ENCODE peak calls at places on chromosomes 12 and 14, in seven cellular contexts. T is adrenal gland, J is stomach, Z is endothelial cell of umbilical vein, F is H1, I is IMR-90, G is gastrocnemius medialis. S is an unnamed sample. For H3K36me3 and H3K4me1, the result is how much of the 10 kb centered on the place peaks cover.

GRCh38 chr14:70641548-70642312 is at the start of gene TTC9:
- DNase-seq in I (no peak), Z (no peak), T (no peak), J (peak), F (peak), G (peak), S (no peak)

GRCh38 chr14:67710209-67710608 is 8.5 kb downstream of the RDH12 start:
- DNase-seq in F (no peak), T (no peak), I (no peak), J (no peak), Z (no peak), G (no peak), S (no peak)

GRCh38 chr12:4276524-4277204 is 3.1 kb downstream of the CCND2 start:
- DNase-seq in G (peak), T (peak), F (peak), J (peak), Z (peak), I (peak), S (no peak)

GRCh38 chr12:24884911-24885310 is 64.0 kb downstream of the BCAT1 start:
- DNase-seq in Z (no peak), F (no peak), J (no peak), T (no peak), I (no peak), G (no peak), S (no peak)

GRCh38 chr14:63186453-63186852 is 17.8 kb upstream of the RHOJ start:
- DNase-seq in Z (peak), I (peak), J (no peak), G (no peak), T (no peak), F (no peak), S (no peak)

GRCh38 chr12:81874166-81874565 is 115.0 kb upstream of the PPFIA2 start:
- DNase-seq in Z (no peak), F (no peak), J (no peak), T (no peak), I (no peak), G (no peak), S (no peak)

GRCh38 chr14:105919458-105920150 is 393.2 kb downstream of the TMEM121 start:
- DNase-seq in J (no peak), F (no peak), G (no peak), Z (no peak), I (no peak), T (no peak), S (no peak)

GRCh38 chr12:14769837-14770494 is 33.3 kb downstream of the WBP11 start:
- DNase-seq in J (peak), T (peak), F (peak), Z (peak), I (peak), G (peak), S (peak)

GRCh38 chr12:92486443-92487137 is 216.2 kb upstream of the PLEKHG7 start:
- DNase-seq in J (no peak), I (peak), T (no peak), F (no peak), Z (no peak), G (no peak), S (no peak)

GRCh38 chr12:50569876-50570275 is 65.1 kb downstream of the DIP2B start:
- DNase-seq in G (no peak), Z (no peak), I (peak), J (no peak), T (no peak), F (no peak), S (no peak)

GRCh38 chr14:33836203-33836894 is 114.5 kb downstream of the EGLN3 start:
- DNase-seq in G (no peak), I (no peak), T (no peak), Z (no peak), F (no peak), J (no peak), S (no peak)

GRCh38 chr12:118589162-118589561 is 212.8 kb downstream of the SUDS3 start:
- DNase-seq in Z (no peak), T (no peak), J (no peak), F (no peak), G (no peak), I (no peak), S (no peak)

GRCh38 chr12:50981319-50982239 is 29.2 kb downstream of the HIGD1C start:
- DNase-seq in I (no peak), Z (no peak), F (no peak), T (no peak), G (no peak), J (no peak), S (no peak)

GRCh38 chr12:84043355-84043754 is 869.2 kb downstream of the SLC6A15 start:
- DNase-seq in G (no peak), I (no peak), J (no peak), Z (no peak), F (no peak), T (no peak), S (no peak)

GRCh38 chr12:69985656-69986055 is 160.6 kb downstream of the MYRFL start:
- DNase-seq in I (no peak), F (peak), T (no peak), J (no peak), Z (no peak), G (no peak), S (no peak)

GRCh38 chr14:91117960-91118359 is 4.1 kb downstream of the DGLUCY start:
- DNase-seq in I (no peak), T (no peak), G (no peak), J (no peak), F (no peak), Z (no peak), S (no peak)

GRCh38 chr12:52210186-52210924 is 18.5 kb upstream of the KRT80 start:
- DNase-seq in G (peak), Z (no peak), F (no peak), J (no peak), T (peak), I (peak), S (no peak)

GRCh38 chr12:45737638-45738037 is 8.1 kb downstream of the ARID2 start:
- DNase-seq in Z (no peak), I (no peak), T (no peak), J (no peak), F (no peak), G (no peak), S (no peak)

GRCh38 chr14:33925209-33925608 is 25.7 kb downstream of the EGLN3 start:
- DNase-seq in T (no peak), G (no peak), I (no peak), F (no peak), Z (no peak), J (no peak), S (no peak)

GRCh38 chr12:127282786-127283565 is 984.0 kb upstream of the TMEM132C start:
- DNase-seq in T (no peak), I (no peak), Z (no peak), J (no peak), G (no peak), F (no peak), S (no peak)

GRCh38 chr14:93105362-93105761 is 10.4 kb downstream of the ITPK1 start:
- DNase-seq in F (no peak), T (peak), G (peak), I (peak), J (peak), Z (no peak), S (no peak)

GRCh38 chr12:94710933-94711332 is 60.6 kb upstream of the TMCC3 start:
- DNase-seq in Z (peak), I (peak), J (no peak), G (no peak), F (no peak), T (peak), S (no peak)

GRCh38 chr14:105529506-105530445 is 3.4 kb downstream of the TMEM121 start:
- DNase-seq in F (no peak), T (peak), J (peak), G (no peak), Z (no peak), I (no peak), S (no peak)

GRCh38 chr14:50038398-50039119 is 77.8 kb downstream of the VCPKMT start:
- DNase-seq in G (peak), Z (no peak), I (peak), F (no peak), T (peak), J (no peak), S (no peak)

GRCh38 chr14:56195727-56196126 is 77.5 kb downstream of the PELI2 start:
- DNase-seq in J (no peak), F (no peak), Z (peak), T (no peak), I (peak), G (peak), S (no peak)

GRCh38 chr14:94051115-94051514 is 25.0 kb downstream of the OTUB2 start:
- DNase-seq in Z (peak), J (peak), I (peak), F (no peak), T (peak), G (no peak), S (no peak)

GRCh38 chr12:113676117-113676516 is 204.4 kb upstream of the LHX5 start:
- DNase-seq in I (no peak), Z (no peak), F (no peak), T (no peak), J (no peak), G (no peak), S (no peak)

GRCh38 chr12:14454098-14454907 is 88.8 kb downstream of the ATF7IP start:
- DNase-seq in I (peak), F (no peak), T (no peak), J (no peak), G (no peak), Z (peak), S (no peak)

GRCh38 chr12:65825573-65826512 is 1.6 kb downstream of the HMGA2 start:
- DNase-seq in T (peak), Z (peak), J (peak), I (peak), G (no peak), F (peak), S (no peak)

GRCh38 chr12:131056626-131057025 is 102.9 kb downstream of the ADGRD1 start:
- DNase-seq in I (no peak), Z (no peak), F (no peak), T (no peak), G (no peak), J (no peak), S (no peak)

GRCh38 chr12:20150835-20151234 is 217.5 kb upstream of the PDE3A start:
- DNase-seq in Z (peak), F (no peak), G (no peak), T (no peak), J (no peak), I (no peak), S (no peak)

GRCh38 chr12:15726029-15726756 is 63.0 kb downstream of the EPS8 start:
- DNase-seq in F (no peak), I (no peak), G (no peak), Z (no peak), T (no peak), J (no peak), S (no peak)

GRCh38 chr12:71092290-71092689 is 65.5 kb downstream of the TSPAN8 start:
- DNase-seq in I (peak), G (no peak), T (no peak), J (no peak), Z (no peak), F (no peak), S (no peak)

GRCh38 chr12:131097247-131098177 is 143.8 kb downstream of the ADGRD1 start:
- DNase-seq in J (no peak), F (no peak), Z (no peak), G (no peak), I (no peak), T (no peak), S (no peak)

GRCh38 chr12:131608740-131609665 is 101.9 kb upstream of the SFSWAP start:
- DNase-seq in F (peak), J (peak), T (peak), G (peak), I (peak), Z (peak), S (no peak)

GRCh38 chr14:92686763-92687427 is 61.5 kb downstream of the LGMN start:
- DNase-seq in Z (peak), J (peak), I (peak), F (peak), G (no peak), T (peak), S (no peak)

DNA sequence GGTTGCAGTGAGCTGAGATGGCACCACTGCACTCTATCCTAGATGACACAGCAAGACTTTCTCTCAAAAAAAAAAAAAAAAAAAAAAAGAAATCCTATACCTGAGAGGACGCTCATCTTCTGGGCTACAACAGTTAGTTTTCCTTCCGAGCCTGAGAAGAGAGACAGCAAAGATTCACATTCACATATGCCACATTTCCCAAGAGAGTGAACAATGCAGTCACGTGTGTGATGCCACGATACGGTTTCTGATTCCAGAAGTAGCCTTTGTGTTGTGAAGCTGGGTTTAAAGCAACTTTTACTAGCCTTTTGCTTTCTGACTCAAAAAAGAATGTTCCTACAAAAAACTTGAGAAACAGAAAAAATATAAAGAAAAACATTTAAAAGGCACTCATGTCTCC is 19.5 kb downstream of the GCN1 start:
- DNase-seq in G (no peak), I (no peak), T (no peak), F (no peak), Z (no peak), J (no peak), S (no peak)
- H3K36me3 ChIP-seq in G (half or more), I (half or more), T (half or more), F (under half), Z (under half), J (half or more), S (half or more)

GRCh38 chr12:128790221-128790620 is 33.5 kb downstream of the SLC15A4 start:
- DNase-seq in I (no peak), G (no peak), T (no peak), F (no peak), Z (no peak), J (no peak), S (no peak)
- H3K4me1 ChIP-seq in I (under half), G (under half), T (under half), F (under half), Z (under half), J (under half), S (under half)

GRCh38 chr12:103929051-103929908 is 930 bp upstream of the HSP90B1 start:
- DNase-seq in T (peak), F (peak), G (peak), Z (peak), J (peak), I (peak), S (peak)
- TF ChIP-seq POLR2A in T (peak), F (no peak), G (peak), Z (peak), J (no peak), I (peak), S (peak)

DNA sequence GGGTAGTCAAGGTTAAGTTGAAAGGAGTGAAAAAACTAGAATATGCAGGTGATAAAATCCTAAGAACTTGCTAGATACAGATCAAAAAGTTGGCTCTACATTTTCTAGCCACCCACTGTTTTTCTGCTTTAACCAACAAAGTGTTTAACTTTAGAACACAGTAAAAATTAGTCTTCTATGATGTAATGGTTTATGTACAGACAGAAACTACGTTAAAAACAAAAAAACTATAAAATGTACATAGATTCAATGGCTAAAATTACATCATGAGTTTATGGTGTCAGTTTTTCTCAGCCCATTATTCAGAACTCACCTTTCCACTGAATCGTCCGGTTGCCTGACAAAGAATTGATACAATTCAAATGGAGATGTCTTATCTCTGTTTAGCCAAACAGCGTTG is 2.1 kb downstream of the YARS2 start:
- DNase-seq in G (no peak), T (no peak), J (no peak), F (no peak), I (no peak), Z (no peak), S (no peak)
- H3K36me3 ChIP-seq in G (under half), T (under half), J (under half), F (under half), I (under half), Z (under half), S (under half)

DNA sequence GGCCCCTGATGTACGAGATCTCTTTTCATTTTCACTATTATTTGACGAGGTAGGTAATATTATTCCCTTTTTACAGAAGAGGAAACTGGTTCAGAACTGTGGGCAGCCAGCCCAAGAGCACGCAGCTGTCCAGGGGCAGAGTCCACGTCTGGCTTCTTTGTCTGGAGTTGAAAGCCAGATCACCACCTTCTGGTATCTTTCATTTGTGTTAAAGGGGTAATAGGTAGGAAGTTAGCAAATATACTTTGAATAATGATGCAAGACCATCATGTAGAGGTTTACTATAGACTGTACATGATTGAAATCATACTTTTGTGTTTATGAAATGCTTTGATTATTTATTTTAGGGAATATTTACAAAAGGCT is 144.1 kb upstream of the AMIGO2 start:
- DNase-seq in T (peak), I (peak), J (peak), G (no peak), F (no peak), Z (peak), S (no peak)
- H3K4me1 ChIP-seq in T (under half), I (under half), J (under half), G (under half), F (under half), Z (under half), S (under half)